ENCODE peak calls at places on chromosomes 2 and 18, in nine cellular contexts. C is ELF-1; X is neural progenitor cell; E is C1 segment of cervical spinal cord; A is stimulated activated CD4-positive, alpha-beta T cell treated with anti-CD3 and anti-CD28 coated beads, Interleukin-12 subunit alpha, Interleukin-12 subunit beta, amount 100 ng/mL, for 48 hours; H is NCI-H2029; P is activated gamma-delta T cell treated with Interleukin-2 at 50 U/mL for 16 hours; Y is dorsolateral prefrontal cortex; K is RPMI7951. Z is an unnamed sample.

GRCh38 chr18:55838841-55839240 is 250.8 kb upstream of the TCF4 start:
- DNase-seq in E (no peak), C (no peak), X (no peak), A (no peak), P (no peak), H (no peak), Y (no peak), K (peak; percentile 81), Z (no peak)

GRCh38 chr2:44651974-44652373 is 289.5 kb upstream of the SIX3 start:
- DNase-seq in P (no peak), K (no peak), C (no peak), X (no peak), H (no peak), A (no peak), E (no peak), Y (no peak), Z (no peak)

GRCh38 chr2:169702979-169703378 is 8.7 kb downstream of the PHOSPHO2 start:
- DNase-seq in C (no peak), H (no peak), X (no peak), E (no peak), P (no peak), K (no peak), A (no peak), Y (no peak), Z (no peak)

GRCh38 chr2:114160263-114161001 is 270.5 kb downstream of the ACTR3 start:
- DNase-seq in K (peak; percentile 6), X (no peak), P (no peak), E (no peak), C (no peak), H (no peak), A (no peak), Y (no peak), Z (no peak)

GRCh38 chr2:165293439-165294420 is 54.5 kb downstream of the SCN2A start:
- DNase-seq in Y (peak; percentile 71), H (peak; percentile 94), K (peak; percentile 75), E (peak; percentile 11), P (peak; percentile 35), C (peak; percentile 47), A (no peak), X (peak; percentile 94), Z (peak; percentile 84)

GRCh38 chr2:100228967-100229366 is 86.6 kb upstream of the AFF3 start:
- DNase-seq in P (no peak), E (no peak), A (no peak), H (no peak), C (no peak), Y (no peak), K (no peak), X (no peak), Z (no peak)

GRCh38 chr2:239262484-239263230 is 138.2 kb downstream of the HDAC4 start:
- DNase-seq in P (no peak), Y (no peak), K (no peak), X (no peak), E (no peak), C (no peak), H (no peak), A (no peak), Z (no peak)

GRCh38 chr2:133817680-133818566 is 249.7 kb upstream of the NCKAP5 start:
- DNase-seq in Y (no peak), C (no peak), A (no peak), H (no peak), K (peak; percentile 99), X (no peak), E (no peak), P (no peak), Z (no peak)

GRCh38 chr18:58409802-58410445 is 219.0 kb downstream of the ALPK2 start:
- DNase-seq in Y (no peak), P (no peak), E (no peak), K (no peak), X (no peak), A (no peak), C (no peak), H (no peak), Z (no peak)

GRCh38 chr2:29050591-29050990 is 23.7 kb downstream of the PCARE start:
- DNase-seq in Y (no peak), H (no peak), A (no peak), E (no peak), X (no peak), C (no peak), K (no peak), P (no peak), Z (no peak)

GRCh38 chr2:161990741-161991140 is 83.3 kb downstream of the DPP4 start:
- DNase-seq in K (peak; percentile 94), E (no peak), C (no peak), Y (no peak), A (no peak), H (no peak), P (no peak), X (no peak), Z (no peak)

Z was measured in B cell.